ENCODE peak calls at places on chromosome 17, in seven cellular contexts. Q is suprapubic skin, C is mesenchymal stem cell, E is prostate gland, L is A549, W is GM12878, U is dorsolateral prefrontal cortex. J is an unnamed sample.

GRCh38 chr17:35749560-35750412 is 3.3 kb downstream of the GAS2L2 start:
- DNase-seq in Q (no peak), C (no peak), E (no peak), L (no peak), W (no peak), U (no peak), J (no peak)

GRCh38 chr17:32941419-32942032 is 13.6 kb downstream of the TMEM98 start:
- DNase-seq in Q (no peak), C (no peak), E (no peak), L (no peak), W (no peak), U (no peak), J (no peak)

GRCh38 chr17:15092762-15093161 is 172.4 kb downstream of the PMP22 start:
- DNase-seq in Q (no peak), C (no peak), E (no peak), L (no peak), W (no peak), U (no peak), J (no peak)

GRCh38 chr17:9456265-9456664 is 119.4 kb downstream of the STX8 start:
- DNase-seq in Q (no peak), C (no peak), E (no peak), L (no peak), W (no peak), U (no peak), J (no peak)

GRCh38 chr17:17032131-17032692 is 10.0 kb upstream of the MPRIP start:
- DNase-seq in Q (no peak), C (peak; percentile 94), E (no peak), L (peak; percentile 89), W (no peak), U (no peak), J (no peak)

GRCh38 chr17:44795928-44796327 is 34.2 kb downstream of the GJC1 start:
- DNase-seq in Q (no peak), C (no peak), E (no peak), L (no peak), W (no peak), U (no peak), J (no peak)

GRCh38 chr17:56884483-56885144 is 29.2 kb downstream of the TRIM25 start:
- DNase-seq in Q (no peak), C (no peak), E (no peak), L (no peak), W (no peak), U (no peak), J (no peak)

GRCh38 chr17:45376606-45377005 is 56.1 kb downstream of the ARHGAP27 start:
- DNase-seq in Q (no peak), C (no peak), E (no peak), L (no peak), W (no peak), U (no peak), J (no peak)

GRCh38 chr17:80382956-80383355 is 32.0 kb upstream of the ENDOV start:
- DNase-seq in Q (peak; percentile 48), C (no peak), E (no peak), L (no peak), W (no peak), U (no peak), J (no peak)

GRCh38 chr17:78935419-78936323 is 10.5 kb upstream of the TIMP2 start:
- DNase-seq in Q (peak; percentile 91), C (peak; percentile 95), E (no peak), L (peak; percentile 82), W (no peak), U (no peak), J (no peak)

GRCh38 chr17:41697122-41697962 is 8.7 kb downstream of the EIF1 start:
- DNase-seq in Q (peak; percentile 87), C (peak; percentile 98), E (peak; percentile 55), L (no peak), W (no peak), U (peak; percentile 66), J (no peak)

GRCh38 chr17:66190738-66191606 is 961 bp downstream of the CEP112 start:
- DNase-seq in Q (no peak), C (peak; percentile 49), E (no peak), L (peak; percentile 16), W (no peak), U (no peak), J (no peak)

GRCh38 chr17:69960755-69961154 is 114.3 kb upstream of the KCNJ16 start:
- DNase-seq in Q (no peak), C (no peak), E (peak; percentile 25), L (no peak), W (no peak), U (no peak), J (no peak)

GRCh38 chr17:9700136-9700535 is 54.8 kb downstream of the USP43 start:
- DNase-seq in Q (no peak), C (no peak), E (no peak), L (no peak), W (no peak), U (no peak), J (no peak)

GRCh38 chr17:70060415-70060814 is 14.6 kb upstream of the KCNJ16 start:
- DNase-seq in Q (no peak), C (no peak), E (no peak), L (no peak), W (no peak), U (no peak), J (no peak)

GRCh38 chr17:42531455-42532354 is 4.3 kb upstream of the NAGLU start:
- DNase-seq in Q (no peak), C (peak; percentile 74), E (no peak), L (peak; percentile 86), W (no peak), U (peak; percentile 71), J (no peak)

GRCh38 chr17:36148559-36149295 is 27.7 kb downstream of the TBC1D3B start:
- DNase-seq in Q (no peak), C (peak; percentile 53), E (peak; percentile 61), L (peak; percentile 57), W (peak; percentile 57), U (peak; percentile 50), J (peak; percentile 30)

GRCh38 chr17:63491976-63492575 is 15.2 kb downstream of the ACE start:
- DNase-seq in Q (no peak), C (no peak), E (no peak), L (no peak), W (no peak), U (no peak), J (no peak)

DNA sequence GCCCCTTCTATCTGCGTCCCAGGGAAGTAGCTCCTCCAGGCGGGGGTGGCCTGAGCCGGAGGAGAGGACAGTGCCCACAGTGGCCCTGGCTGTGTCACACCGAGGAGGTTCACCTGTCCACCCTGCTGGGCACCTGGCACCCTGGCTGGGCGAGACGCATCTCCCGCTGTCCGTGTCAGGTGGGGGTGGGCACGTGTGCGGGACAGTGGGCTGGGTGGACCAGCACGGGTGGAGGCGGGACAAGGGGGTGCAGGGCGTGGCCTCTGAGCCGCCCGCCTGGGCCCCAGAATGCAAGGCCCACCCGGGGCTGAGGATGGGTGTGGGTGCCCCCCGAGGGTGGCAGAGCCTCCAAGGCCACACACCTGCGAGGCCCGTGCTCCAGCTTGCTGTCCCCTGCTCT is 33.7 kb downstream of the BAHCC1 start:
- DNase-seq in Q (no peak), C (no peak), E (no peak), L (no peak), W (no peak), U (no peak), J (no peak)
- H3K4me3 ChIP-seq in Q (peak overlapping the region; percentile 25), C (no peak overlapping the region), E (no peak overlapping the region), L (no peak overlapping the region), W (no peak overlapping the region), U (no peak overlapping the region), J (peak overlapping the region; percentile 69)

GRCh38 chr17:6072611-6073010 is 2.4 kb downstream of the WSCD1 start:
- DNase-seq in Q (no peak), C (no peak), E (no peak), L (no peak), W (no peak), U (no peak), J (no peak)

GRCh38 chr17:6070895-6071511 is 824 bp downstream of the WSCD1 start:
- DNase-seq in Q (no peak), C (peak; percentile 27), E (no peak), L (peak; percentile 23), W (no peak), U (peak; percentile 73), J (no peak)

GRCh38 chr17:6070280-6070894 is at the start of gene WSCD1:
- DNase-seq in Q (no peak), C (peak; percentile 24), E (no peak), L (peak; percentile 17), W (no peak), U (peak; percentile 66), J (no peak)

GRCh38 chr17:6072157-6072556 is 2.0 kb downstream of the WSCD1 start:
- DNase-seq in Q (no peak), C (peak; percentile 38), E (no peak), L (no peak), W (no peak), U (no peak), J (no peak)

GRCh38 chr17:6071528-6072065 is 1.4 kb downstream of the WSCD1 start:
- DNase-seq in Q (no peak), C (no peak), E (no peak), L (no peak), W (no peak), U (no peak), J (no peak)
- H3K4me3 ChIP-seq in Q (peak overlapping the region; percentile 61), C (no peak overlapping the region), E (no peak overlapping the region), L (peak overlapping the region; percentile 66), W (no peak overlapping the region), U (peak overlapping the region; percentile 70), J (no peak overlapping the region)

DNA sequence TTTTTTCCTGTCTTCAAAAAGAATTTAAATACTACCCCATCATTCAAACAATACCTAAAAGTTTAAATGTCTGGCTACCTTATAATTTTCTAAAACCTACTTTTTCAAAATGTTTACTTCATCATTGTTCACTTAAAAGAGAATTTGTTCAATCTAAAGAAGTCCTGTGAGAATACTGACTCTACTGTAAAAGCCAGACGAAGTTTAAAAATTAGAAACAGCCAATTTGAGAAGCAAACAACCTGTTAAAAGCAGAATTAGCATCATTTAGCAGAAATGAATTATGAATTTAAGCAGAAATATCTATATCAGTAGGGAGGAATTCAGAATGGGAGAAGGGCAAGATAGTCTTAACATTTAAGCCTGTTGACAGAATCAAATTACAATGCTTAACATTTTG is 2.1 kb downstream of the SKA2 start:
- DNase-seq in Q (no peak), C (no peak), E (no peak), L (no peak), W (no peak), U (no peak), J (no peak)
- H3K4me3 ChIP-seq in Q (no peak overlapping the region), C (no peak overlapping the region), E (no peak overlapping the region), L (peak overlapping the region; percentile 77), W (peak overlapping the region; percentile 88), U (no peak overlapping the region), J (peak overlapping the region; percentile 76)

DNA sequence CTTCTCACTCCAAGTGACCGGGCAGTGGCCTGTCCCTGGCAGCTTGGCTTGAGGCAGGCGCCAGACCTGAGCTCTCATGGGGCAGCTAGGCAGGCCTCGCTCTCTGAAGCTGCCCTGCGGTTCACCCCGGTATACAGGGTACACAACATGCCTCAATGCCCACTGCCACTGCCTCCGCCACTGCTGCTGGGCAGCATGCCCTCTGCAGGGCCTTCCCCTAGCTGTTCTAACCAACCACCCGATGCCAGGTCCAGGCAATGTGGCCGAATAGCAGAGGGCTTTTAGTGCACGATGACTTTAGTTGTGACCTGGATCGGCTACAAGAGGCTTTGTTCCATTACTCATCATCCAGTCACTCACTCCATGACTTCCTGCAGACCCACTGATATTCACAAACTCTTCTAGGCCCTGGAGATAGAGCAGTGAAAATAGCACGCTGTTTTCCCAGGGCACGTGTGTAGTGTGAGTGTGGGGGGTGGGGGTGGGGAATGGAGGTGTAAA is 19.7 kb downstream of the CDC42EP4 start:
- DNase-seq in Q (no peak), C (peak; percentile 86), E (no peak), L (peak; percentile 49), W (no peak), U (no peak), J (no peak)
- H3K4me3 ChIP-seq in Q (peak overlapping the region; percentile 19), C (no peak overlapping the region), E (no peak overlapping the region), L (peak overlapping the region; percentile 6), W (no peak overlapping the region), U (no peak overlapping the region), J (no peak overlapping the region)

J was measured in Jurkat, Clone E6-1.